ENCODE peak calls at places on chromosome 18, in eight cellular contexts. One of them, this sample, is unnamed.

GRCh38 chr18:35466815-35467623 is 30.7 kb downstream of the INO80C start:
- DNase-seq in right atrium auricular region: no peak
- DNase-seq in uterus: no peak
- DNase-seq in upper lobe of right lung: no peak
- DNase-seq in A549: no peak
- DNase-seq in PC-3: no peak
- DNase-seq in PC-9: no peak
- DNase-seq in naive thymus-derived CD4-positive, alpha-beta T cell: no peak
- DNase-seq in this sample: no peak

GRCh38 chr18:2846638-2847340 is at the start of gene EMILIN2:
- DNase-seq in uterus: peak
- DNase-seq in PC-3: no peak
- DNase-seq in right atrium auricular region: peak
- DNase-seq in PC-9: no peak
- DNase-seq in upper lobe of right lung: peak
- DNase-seq in naive thymus-derived CD4-positive, alpha-beta T cell: peak
- DNase-seq in A549: no peak
- DNase-seq in this sample: no peak

GRCh38 chr18:7545734-7546133 is 21.4 kb upstream of the PTPRM start:
- DNase-seq in PC-3: no peak
- DNase-seq in upper lobe of right lung: no peak
- DNase-seq in PC-9: no peak
- DNase-seq in uterus: peak
- DNase-seq in right atrium auricular region: no peak
- DNase-seq in A549: no peak
- DNase-seq in naive thymus-derived CD4-positive, alpha-beta T cell: no peak
- DNase-seq in this sample: no peak

GRCh38 chr18:408367-408766 is 92.1 kb downstream of the COLEC12 start:
- DNase-seq in A549: no peak
- DNase-seq in naive thymus-derived CD4-positive, alpha-beta T cell: no peak
- DNase-seq in PC-9: no peak
- DNase-seq in uterus: no peak
- DNase-seq in PC-3: no peak
- DNase-seq in right atrium auricular region: no peak
- DNase-seq in upper lobe of right lung: no peak
- DNase-seq in this sample: no peak

GRCh38 chr18:52323802-52324201 is 16.2 kb upstream of the DCC start:
- DNase-seq in naive thymus-derived CD4-positive, alpha-beta T cell: no peak
- DNase-seq in uterus: no peak
- DNase-seq in right atrium auricular region: no peak
- DNase-seq in upper lobe of right lung: no peak
- DNase-seq in PC-9: no peak
- DNase-seq in A549: no peak
- DNase-seq in PC-3: no peak
- DNase-seq in this sample: no peak

GRCh38 chr18:45081579-45082181 is 401.0 kb downstream of the SETBP1 start:
- DNase-seq in upper lobe of right lung: no peak
- DNase-seq in naive thymus-derived CD4-positive, alpha-beta T cell: no peak
- DNase-seq in PC-3: no peak
- DNase-seq in right atrium auricular region: no peak
- DNase-seq in PC-9: no peak
- DNase-seq in uterus: no peak
- DNase-seq in A549: no peak
- DNase-seq in this sample: no peak

GRCh38 chr18:54950221-54950620 is 9.0 kb downstream of the CCDC68 start:
- DNase-seq in naive thymus-derived CD4-positive, alpha-beta T cell: no peak
- DNase-seq in right atrium auricular region: no peak
- DNase-seq in upper lobe of right lung: no peak
- DNase-seq in PC-3: peak
- DNase-seq in PC-9: no peak
- DNase-seq in A549: no peak
- DNase-seq in uterus: no peak
- DNase-seq in this sample: no peak

GRCh38 chr18:47174545-47175116 is 1.5 kb downstream of the IER3IP1 start:
- DNase-seq in uterus: no peak
- DNase-seq in naive thymus-derived CD4-positive, alpha-beta T cell: no peak
- DNase-seq in PC-9: peak
- DNase-seq in upper lobe of right lung: no peak
- DNase-seq in A549: no peak
- DNase-seq in PC-3: peak
- DNase-seq in right atrium auricular region: no peak
- DNase-seq in this sample: no peak

GRCh38 chr18:62881509-62882016 is 166.2 kb downstream of the PHLPP1 start:
- DNase-seq in PC-9: peak
- DNase-seq in PC-3: peak
- DNase-seq in naive thymus-derived CD4-positive, alpha-beta T cell: no peak
- DNase-seq in uterus: no peak
- DNase-seq in upper lobe of right lung: no peak
- DNase-seq in right atrium auricular region: peak
- DNase-seq in A549: peak
- DNase-seq in this sample: no peak

GRCh38 chr18:33583901-33584300 is 5.9 kb downstream of the ASXL3 start:
- DNase-seq in PC-9: no peak
- DNase-seq in uterus: no peak
- DNase-seq in right atrium auricular region: no peak
- DNase-seq in PC-3: no peak
- DNase-seq in A549: no peak
- DNase-seq in naive thymus-derived CD4-positive, alpha-beta T cell: no peak
- DNase-seq in upper lobe of right lung: no peak
- DNase-seq in this sample: no peak

GRCh38 chr18:21004721-21005120 is 106.9 kb downstream of the ROCK1 start:
- DNase-seq in A549: no peak
- DNase-seq in PC-9: no peak
- DNase-seq in PC-3: no peak
- DNase-seq in right atrium auricular region: no peak
- DNase-seq in upper lobe of right lung: no peak
- DNase-seq in uterus: peak
- DNase-seq in naive thymus-derived CD4-positive, alpha-beta T cell: no peak
- DNase-seq in this sample: no peak

GRCh38 chr18:34864836-34865497 is 154.9 kb downstream of the DTNA start:
- DNase-seq in uterus: no peak
- DNase-seq in naive thymus-derived CD4-positive, alpha-beta T cell: no peak
- DNase-seq in PC-9: no peak
- DNase-seq in A549: no peak
- DNase-seq in PC-3: no peak
- DNase-seq in right atrium auricular region: no peak
- DNase-seq in upper lobe of right lung: no peak
- DNase-seq in this sample: no peak

GRCh38 chr18:45981852-45982251 is 14.7 kb upstream of the EPG5 start:
- DNase-seq in PC-3: no peak
- DNase-seq in right atrium auricular region: no peak
- DNase-seq in A549: no peak
- DNase-seq in uterus: no peak
- DNase-seq in upper lobe of right lung: no peak
- DNase-seq in PC-9: no peak
- DNase-seq in naive thymus-derived CD4-positive, alpha-beta T cell: no peak
- DNase-seq in this sample: no peak

GRCh38 chr18:54162431-54162830 is 62.0 kb downstream of the MBD2 start:
- DNase-seq in uterus: no peak
- DNase-seq in upper lobe of right lung: no peak
- DNase-seq in A549: no peak
- DNase-seq in PC-3: peak
- DNase-seq in PC-9: no peak
- DNase-seq in naive thymus-derived CD4-positive, alpha-beta T cell: no peak
- DNase-seq in right atrium auricular region: no peak
- DNase-seq in this sample: no peak

GRCh38 chr18:55522011-55522410 is 66.0 kb downstream of the TCF4 start:
- DNase-seq in PC-9: no peak
- DNase-seq in PC-3: peak
- DNase-seq in uterus: no peak
- DNase-seq in naive thymus-derived CD4-positive, alpha-beta T cell: no peak
- DNase-seq in A549: no peak
- DNase-seq in right atrium auricular region: no peak
- DNase-seq in upper lobe of right lung: no peak
- DNase-seq in this sample: peak

GRCh38 chr18:23248826-23249225 is 113.5 kb downstream of the CABLES1 start:
- DNase-seq in PC-9: no peak
- DNase-seq in upper lobe of right lung: no peak
- DNase-seq in right atrium auricular region: no peak
- DNase-seq in PC-3: no peak
- DNase-seq in A549: no peak
- DNase-seq in naive thymus-derived CD4-positive, alpha-beta T cell: no peak
- DNase-seq in uterus: no peak
- DNase-seq in this sample: no peak

GRCh38 chr18:23249348-23249747 is 114.1 kb downstream of the CABLES1 start:
- DNase-seq in PC-9: no peak
- DNase-seq in A549: no peak
- DNase-seq in right atrium auricular region: no peak
- DNase-seq in PC-3: no peak
- DNase-seq in uterus: no peak
- DNase-seq in naive thymus-derived CD4-positive, alpha-beta T cell: no peak
- DNase-seq in upper lobe of right lung: no peak
- DNase-seq in this sample: no peak

GRCh38 chr18:23247896-23248295 is 112.6 kb downstream of the CABLES1 start:
- DNase-seq in uterus: no peak
- DNase-seq in naive thymus-derived CD4-positive, alpha-beta T cell: no peak
- DNase-seq in PC-9: no peak
- DNase-seq in PC-3: no peak
- DNase-seq in upper lobe of right lung: no peak
- DNase-seq in right atrium auricular region: no peak
- DNase-seq in A549: no peak
- DNase-seq in this sample: no peak

GRCh38 chr18:23253630-23254029 is 118.3 kb downstream of the CABLES1 start:
- DNase-seq in right atrium auricular region: no peak
- DNase-seq in PC-3: no peak
- DNase-seq in uterus: no peak
- DNase-seq in naive thymus-derived CD4-positive, alpha-beta T cell: no peak
- DNase-seq in PC-9: no peak
- DNase-seq in upper lobe of right lung: no peak
- DNase-seq in A549: no peak
- DNase-seq in this sample: no peak

GRCh38 chr18:23250893-23251656 is 115.8 kb downstream of the CABLES1 start:
- DNase-seq in uterus: peak
- DNase-seq in A549: no peak
- DNase-seq in naive thymus-derived CD4-positive, alpha-beta T cell: no peak
- DNase-seq in PC-3: no peak
- DNase-seq in upper lobe of right lung: peak
- DNase-seq in right atrium auricular region: peak
- DNase-seq in PC-9: no peak
- DNase-seq in this sample: no peak
- H3K27ac ChIP-seq in uterus: no peak
- H3K27ac ChIP-seq in A549: no peak
- H3K27ac ChIP-seq in naive thymus-derived CD4-positive, alpha-beta T cell: no peak
- H3K27ac ChIP-seq in PC-3: no peak
- H3K27ac ChIP-seq in upper lobe of right lung: peak
- H3K27ac ChIP-seq in right atrium auricular region: peak
- H3K27ac ChIP-seq in PC-9: no peak
- H3K27ac ChIP-seq in this sample: no peak

GRCh38 chr18:43442571-43442970 is 165.3 kb upstream of the SYT4 start:
- DNase-seq in PC-3: no peak
- DNase-seq in PC-9: no peak
- DNase-seq in right atrium auricular region: no peak
- DNase-seq in upper lobe of right lung: no peak
- DNase-seq in uterus: no peak
- DNase-seq in A549: no peak
- DNase-seq in naive thymus-derived CD4-positive, alpha-beta T cell: no peak
- DNase-seq in this sample: no peak
- H3K27ac ChIP-seq in PC-3: no peak
- H3K27ac ChIP-seq in PC-9: no peak
- H3K27ac ChIP-seq in right atrium auricular region: no peak
- H3K27ac ChIP-seq in upper lobe of right lung: no peak
- H3K27ac ChIP-seq in uterus: no peak
- H3K27ac ChIP-seq in A549: no peak
- H3K27ac ChIP-seq in naive thymus-derived CD4-positive, alpha-beta T cell: no peak
- H3K27ac ChIP-seq in this sample: no peak

GRCh38 chr18:80190311-80190710 is 57.0 kb downstream of the PARD6G start:
- DNase-seq in right atrium auricular region: no peak
- DNase-seq in upper lobe of right lung: no peak
- DNase-seq in A549: no peak
- DNase-seq in PC-9: no peak
- DNase-seq in PC-3: no peak
- DNase-seq in naive thymus-derived CD4-positive, alpha-beta T cell: no peak
- DNase-seq in uterus: no peak
- DNase-seq in this sample: no peak
- H3K27ac ChIP-seq in right atrium auricular region: no peak
- H3K27ac ChIP-seq in upper lobe of right lung: no peak
- H3K27ac ChIP-seq in A549: no peak
- H3K27ac ChIP-seq in PC-9: no peak
- H3K27ac ChIP-seq in PC-3: no peak
- H3K27ac ChIP-seq in naive thymus-derived CD4-positive, alpha-beta T cell: no peak
- H3K27ac ChIP-seq in uterus: no peak
- H3K27ac ChIP-seq in this sample: no peak

GRCh38 chr18:23143871-23144270 is 8.6 kb downstream of the CABLES1 start:
- DNase-seq in upper lobe of right lung: peak
- DNase-seq in right atrium auricular region: no peak
- DNase-seq in A549: no peak
- DNase-seq in naive thymus-derived CD4-positive, alpha-beta T cell: no peak
- DNase-seq in PC-3: no peak
- DNase-seq in uterus: peak
- DNase-seq in PC-9: no peak
- DNase-seq in this sample: no peak

GRCh38 chr18:23142285-23142929 is 7.1 kb downstream of the CABLES1 start:
- DNase-seq in naive thymus-derived CD4-positive, alpha-beta T cell: no peak
- DNase-seq in upper lobe of right lung: no peak
- DNase-seq in uterus: no peak
- DNase-seq in PC-3: peak
- DNase-seq in right atrium auricular region: no peak
- DNase-seq in PC-9: peak
- DNase-seq in A549: no peak
- DNase-seq in this sample: no peak

GRCh38 chr18:23141022-23141999 is 6.0 kb downstream of the CABLES1 start:
- DNase-seq in right atrium auricular region: peak
- DNase-seq in A549: no peak
- DNase-seq in naive thymus-derived CD4-positive, alpha-beta T cell: no peak
- DNase-seq in upper lobe of right lung: no peak
- DNase-seq in PC-3: no peak
- DNase-seq in PC-9: no peak
- DNase-seq in uterus: peak
- DNase-seq in this sample: no peak

GRCh38 chr18:23144628-23145027 is 9.3 kb downstream of the CABLES1 start:
- DNase-seq in upper lobe of right lung: no peak
- DNase-seq in PC-9: no peak
- DNase-seq in PC-3: no peak
- DNase-seq in uterus: no peak
- DNase-seq in right atrium auricular region: no peak
- DNase-seq in naive thymus-derived CD4-positive, alpha-beta T cell: no peak
- DNase-seq in A549: no peak
- DNase-seq in this sample: no peak

GRCh38 chr18:23143059-23143831 is 8.0 kb downstream of the CABLES1 start:
- DNase-seq in uterus: no peak
- DNase-seq in PC-3: peak
- DNase-seq in naive thymus-derived CD4-positive, alpha-beta T cell: no peak
- DNase-seq in A549: no peak
- DNase-seq in upper lobe of right lung: peak
- DNase-seq in right atrium auricular region: peak
- DNase-seq in PC-9: peak
- DNase-seq in this sample: peak
- H3K27ac ChIP-seq in uterus: peak
- H3K27ac ChIP-seq in PC-3: peak
- H3K27ac ChIP-seq in naive thymus-derived CD4-positive, alpha-beta T cell: no peak
- H3K27ac ChIP-seq in A549: peak
- H3K27ac ChIP-seq in upper lobe of right lung: peak
- H3K27ac ChIP-seq in right atrium auricular region: peak
- H3K27ac ChIP-seq in PC-9: peak
- H3K27ac ChIP-seq in this sample: no peak

GRCh38 chr18:10518595-10519273 is 7.1 kb upstream of the NAPG start:
- DNase-seq in A549: no peak
- DNase-seq in right atrium auricular region: no peak
- DNase-seq in PC-3: no peak
- DNase-seq in naive thymus-derived CD4-positive, alpha-beta T cell: no peak
- DNase-seq in uterus: peak
- DNase-seq in PC-9: no peak
- DNase-seq in upper lobe of right lung: peak
- DNase-seq in this sample: peak
- H3K27ac ChIP-seq in A549: no peak
- H3K27ac ChIP-seq in right atrium auricular region: no peak
- H3K27ac ChIP-seq in PC-3: no peak
- H3K27ac ChIP-seq in naive thymus-derived CD4-positive, alpha-beta T cell: no peak
- H3K27ac ChIP-seq in uterus: peak
- H3K27ac ChIP-seq in PC-9: no peak
- H3K27ac ChIP-seq in upper lobe of right lung: peak
- H3K27ac ChIP-seq in this sample: peak